ENCODE peak calls at places on chromosome 11, in ten cellular contexts. One of them, this sample, is unnamed. For H3K36me3, the result is how much of the 10 kb centered on the place peaks cover.

GRCh38 chr11:96091476-96091875 is 167.6 kb upstream of the MTMR2 start:
- DNase-seq in stomach: no peak
- DNase-seq in GM12878: no peak
- DNase-seq in suprapubic skin: no peak
- DNase-seq in HepG2: peak
- DNase-seq in HCT116: no peak
- DNase-seq in GM23338: no peak
- DNase-seq in vagina: no peak
- DNase-seq in endothelial cell of umbilical vein: no peak
- DNase-seq in spleen: no peak
- DNase-seq in this sample: no peak

GRCh38 chr11:35099278-35100018 is 39.5 kb upstream of the CD44 start:
- DNase-seq in HCT116: no peak
- DNase-seq in GM12878: no peak
- DNase-seq in GM23338: no peak
- DNase-seq in suprapubic skin: no peak
- DNase-seq in endothelial cell of umbilical vein: no peak
- DNase-seq in stomach: no peak
- DNase-seq in vagina: no peak
- DNase-seq in spleen: no peak
- DNase-seq in HepG2: no peak
- DNase-seq in this sample: no peak

GRCh38 chr11:133967599-133968238 is 11.0 kb upstream of the IGSF9B start:
- DNase-seq in endothelial cell of umbilical vein: no peak
- DNase-seq in vagina: no peak
- DNase-seq in HepG2: no peak
- DNase-seq in GM23338: no peak
- DNase-seq in GM12878: no peak
- DNase-seq in HCT116: no peak
- DNase-seq in spleen: no peak
- DNase-seq in stomach: no peak
- DNase-seq in suprapubic skin: no peak
- DNase-seq in this sample: no peak

GRCh38 chr11:60831143-60831500 is 10.8 kb upstream of the CCDC86 start:
- DNase-seq in spleen: peak
- DNase-seq in HepG2: peak
- DNase-seq in HCT116: peak
- DNase-seq in GM12878: peak
- DNase-seq in stomach: peak
- DNase-seq in suprapubic skin: peak
- DNase-seq in vagina: no peak
- DNase-seq in GM23338: peak
- DNase-seq in endothelial cell of umbilical vein: peak
- DNase-seq in this sample: peak

GRCh38 chr11:82775736-82776346 is 42.2 kb upstream of the FAM181B start:
- DNase-seq in HepG2: peak
- DNase-seq in endothelial cell of umbilical vein: peak
- DNase-seq in spleen: no peak
- DNase-seq in suprapubic skin: no peak
- DNase-seq in GM23338: peak
- DNase-seq in HCT116: peak
- DNase-seq in GM12878: no peak
- DNase-seq in stomach: no peak
- DNase-seq in vagina: no peak
- DNase-seq in this sample: no peak

GRCh38 chr11:44747339-44747738 is 20.6 kb downstream of the TSPAN18 start:
- DNase-seq in endothelial cell of umbilical vein: no peak
- DNase-seq in HCT116: no peak
- DNase-seq in vagina: no peak
- DNase-seq in suprapubic skin: peak
- DNase-seq in GM23338: no peak
- DNase-seq in HepG2: no peak
- DNase-seq in spleen: no peak
- DNase-seq in GM12878: no peak
- DNase-seq in stomach: no peak
- DNase-seq in this sample: no peak

GRCh38 chr11:81368192-81368591 is 1365.5 kb downstream of the FAM181B start:
- DNase-seq in suprapubic skin: no peak
- DNase-seq in GM23338: no peak
- DNase-seq in spleen: peak
- DNase-seq in HepG2: no peak
- DNase-seq in HCT116: no peak
- DNase-seq in endothelial cell of umbilical vein: no peak
- DNase-seq in vagina: no peak
- DNase-seq in stomach: no peak
- DNase-seq in GM12878: no peak
- DNase-seq in this sample: no peak

GRCh38 chr11:103077553-103077952 is 14.4 kb downstream of the DCUN1D5 start:
- DNase-seq in suprapubic skin: no peak
- DNase-seq in spleen: no peak
- DNase-seq in GM23338: no peak
- DNase-seq in HepG2: no peak
- DNase-seq in vagina: no peak
- DNase-seq in GM12878: no peak
- DNase-seq in endothelial cell of umbilical vein: no peak
- DNase-seq in stomach: no peak
- DNase-seq in HCT116: no peak
- DNase-seq in this sample: no peak

GRCh38 chr11:109641549-109641948 is 219.6 kb downstream of the C11orf87 start:
- DNase-seq in vagina: no peak
- DNase-seq in spleen: no peak
- DNase-seq in endothelial cell of umbilical vein: no peak
- DNase-seq in HCT116: no peak
- DNase-seq in HepG2: peak
- DNase-seq in stomach: no peak
- DNase-seq in GM23338: peak
- DNase-seq in GM12878: no peak
- DNase-seq in suprapubic skin: no peak
- DNase-seq in this sample: peak

GRCh38 chr11:131370090-131370751 is at the start of gene NTM:
- DNase-seq in vagina: no peak
- DNase-seq in GM23338: peak
- DNase-seq in HCT116: no peak
- DNase-seq in HepG2: no peak
- DNase-seq in endothelial cell of umbilical vein: no peak
- DNase-seq in spleen: no peak
- DNase-seq in suprapubic skin: no peak
- DNase-seq in GM12878: no peak
- DNase-seq in stomach: peak
- DNase-seq in this sample: no peak

GRCh38 chr11:19892876-19893275 is 180.2 kb downstream of the NAV2 start:
- DNase-seq in suprapubic skin: no peak
- DNase-seq in GM12878: no peak
- DNase-seq in HCT116: no peak
- DNase-seq in stomach: no peak
- DNase-seq in endothelial cell of umbilical vein: no peak
- DNase-seq in spleen: no peak
- DNase-seq in GM23338: no peak
- DNase-seq in vagina: no peak
- DNase-seq in HepG2: no peak
- DNase-seq in this sample: no peak

DNA sequence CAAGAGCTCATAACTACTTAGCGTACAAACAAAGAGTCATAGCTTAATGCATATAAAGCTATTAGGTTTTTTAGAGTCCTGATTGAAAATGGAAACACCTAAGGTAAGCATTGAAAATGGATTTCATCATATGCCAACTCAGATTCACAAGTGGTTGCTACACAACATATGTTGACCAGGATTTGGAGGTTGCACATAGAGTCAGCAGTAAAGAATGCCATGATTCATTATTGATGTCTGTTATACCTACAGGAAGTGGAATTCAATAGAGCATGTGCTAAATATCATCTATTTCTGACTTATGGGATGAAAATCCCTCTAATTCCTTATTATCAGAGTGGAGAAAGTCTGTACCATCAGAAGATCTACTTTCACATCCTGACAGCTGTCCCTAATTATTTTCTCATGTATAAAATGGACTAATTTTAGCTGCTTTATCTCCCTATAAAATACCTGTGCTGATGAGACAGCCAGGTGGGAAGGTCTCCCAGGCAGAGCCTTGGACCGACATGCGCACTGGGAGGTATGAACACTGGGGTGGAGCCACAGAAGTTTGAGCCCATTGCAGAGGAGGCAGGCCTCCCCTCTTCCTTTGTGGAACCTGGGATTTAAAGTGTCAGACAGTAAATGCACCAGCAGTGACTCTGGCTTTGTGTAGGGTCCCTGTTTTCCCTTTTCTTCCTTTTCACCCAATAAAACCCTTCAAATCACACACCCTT is 204.2 kb downstream of the AASDHPPT start:
- DNase-seq in suprapubic skin: no peak
- DNase-seq in stomach: no peak
- DNase-seq in vagina: no peak
- DNase-seq in GM12878: no peak
- DNase-seq in HCT116: peak
- DNase-seq in GM23338: no peak
- DNase-seq in HepG2: no peak
- DNase-seq in spleen: no peak
- DNase-seq in endothelial cell of umbilical vein: no peak
- DNase-seq in this sample: no peak
- TF ChIP-seq POLR2AphosphoS5 in suprapubic skin: no peak
- TF ChIP-seq POLR2AphosphoS5 in stomach: no peak
- TF ChIP-seq POLR2AphosphoS5 in vagina: no peak
- TF ChIP-seq POLR2AphosphoS5 in GM12878: no peak
- TF ChIP-seq POLR2AphosphoS5 in HCT116: no peak
- TF ChIP-seq POLR2AphosphoS5 in GM23338: no peak
- TF ChIP-seq POLR2AphosphoS5 in HepG2: no peak
- TF ChIP-seq POLR2AphosphoS5 in spleen: no peak
- TF ChIP-seq POLR2AphosphoS5 in endothelial cell of umbilical vein: no peak
- TF ChIP-seq POLR2AphosphoS5 in this sample: no peak

DNA sequence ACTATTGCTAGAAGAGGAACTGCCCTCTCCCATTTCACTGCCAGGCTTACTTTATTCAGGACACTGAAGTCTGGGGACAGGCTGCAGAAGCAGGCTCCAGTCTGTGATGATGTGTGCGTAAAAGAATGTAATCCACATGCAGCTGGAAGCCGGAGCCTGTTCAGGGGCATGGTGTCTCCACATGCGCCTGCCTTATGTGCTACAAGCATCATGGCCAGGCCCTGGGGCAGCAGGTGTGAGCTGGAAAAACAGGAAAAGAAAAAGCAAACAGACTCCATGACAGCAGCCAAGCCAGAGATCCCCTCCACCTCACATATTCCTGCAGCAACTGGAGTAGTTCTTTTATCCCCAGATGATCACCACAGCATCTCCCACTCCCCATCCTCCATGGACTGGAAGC is 33.4 kb downstream of the ARFGAP2 start:
- DNase-seq in spleen: no peak
- DNase-seq in suprapubic skin: no peak
- DNase-seq in GM12878: no peak
- DNase-seq in vagina: no peak
- DNase-seq in HCT116: no peak
- DNase-seq in GM23338: no peak
- DNase-seq in stomach: no peak
- DNase-seq in endothelial cell of umbilical vein: peak
- DNase-seq in HepG2: no peak
- DNase-seq in this sample: no peak
- H3K36me3 ChIP-seq in spleen: under half
- H3K36me3 ChIP-seq in suprapubic skin: under half
- H3K36me3 ChIP-seq in GM12878: under half
- H3K36me3 ChIP-seq in vagina: under half
- H3K36me3 ChIP-seq in HCT116: under half
- H3K36me3 ChIP-seq in GM23338: under half
- H3K36me3 ChIP-seq in stomach: under half
- H3K36me3 ChIP-seq in endothelial cell of umbilical vein: under half
- H3K36me3 ChIP-seq in HepG2: under half
- H3K36me3 ChIP-seq in this sample: under half

GRCh38 chr11:66085071-66085470 is 15.0 kb downstream of the PACS1 start:
- DNase-seq in suprapubic skin: no peak
- DNase-seq in vagina: no peak
- DNase-seq in spleen: no peak
- DNase-seq in stomach: no peak
- DNase-seq in GM12878: no peak
- DNase-seq in GM23338: no peak
- DNase-seq in HepG2: no peak
- DNase-seq in HCT116: no peak
- DNase-seq in endothelial cell of umbilical vein: no peak
- DNase-seq in this sample: no peak
- H3K27ac ChIP-seq in suprapubic skin: no peak
- H3K27ac ChIP-seq in vagina: no peak
- H3K27ac ChIP-seq in spleen: peak
- H3K27ac ChIP-seq in stomach: no peak
- H3K27ac ChIP-seq in GM12878: no peak
- H3K27ac ChIP-seq in GM23338: no peak
- H3K27ac ChIP-seq in HepG2: no peak
- H3K27ac ChIP-seq in HCT116: no peak
- H3K27ac ChIP-seq in endothelial cell of umbilical vein: no peak
- H3K27ac ChIP-seq in this sample: peak

GRCh38 chr11:66473608-66474525 is 6.4 kb upstream of the DPP3 start:
- DNase-seq in HCT116: no peak
- DNase-seq in suprapubic skin: no peak
- DNase-seq in stomach: no peak
- DNase-seq in GM23338: no peak
- DNase-seq in vagina: no peak
- DNase-seq in spleen: no peak
- DNase-seq in HepG2: no peak
- DNase-seq in endothelial cell of umbilical vein: no peak
- DNase-seq in GM12878: no peak
- DNase-seq in this sample: no peak

GRCh38 chr11:66471142-66471541 is 4.4 kb downstream of the PELI3 start:
- DNase-seq in endothelial cell of umbilical vein: no peak
- DNase-seq in GM12878: no peak
- DNase-seq in spleen: no peak
- DNase-seq in stomach: no peak
- DNase-seq in HepG2: no peak
- DNase-seq in HCT116: no peak
- DNase-seq in vagina: no peak
- DNase-seq in suprapubic skin: no peak
- DNase-seq in GM23338: no peak
- DNase-seq in this sample: no peak

GRCh38 chr11:66473167-66473566 is 6.5 kb downstream of the PELI3 start:
- DNase-seq in vagina: no peak
- DNase-seq in GM12878: no peak
- DNase-seq in stomach: no peak
- DNase-seq in HCT116: no peak
- DNase-seq in GM23338: no peak
- DNase-seq in HepG2: no peak
- DNase-seq in spleen: no peak
- DNase-seq in endothelial cell of umbilical vein: no peak
- DNase-seq in suprapubic skin: no peak
- DNase-seq in this sample: no peak

GRCh38 chr11:66470015-66470414 is 3.3 kb downstream of the PELI3 start:
- DNase-seq in stomach: no peak
- DNase-seq in vagina: no peak
- DNase-seq in suprapubic skin: no peak
- DNase-seq in HepG2: no peak
- DNase-seq in GM23338: peak
- DNase-seq in HCT116: no peak
- DNase-seq in spleen: no peak
- DNase-seq in endothelial cell of umbilical vein: no peak
- DNase-seq in GM12878: no peak
- DNase-seq in this sample: no peak

DNA sequence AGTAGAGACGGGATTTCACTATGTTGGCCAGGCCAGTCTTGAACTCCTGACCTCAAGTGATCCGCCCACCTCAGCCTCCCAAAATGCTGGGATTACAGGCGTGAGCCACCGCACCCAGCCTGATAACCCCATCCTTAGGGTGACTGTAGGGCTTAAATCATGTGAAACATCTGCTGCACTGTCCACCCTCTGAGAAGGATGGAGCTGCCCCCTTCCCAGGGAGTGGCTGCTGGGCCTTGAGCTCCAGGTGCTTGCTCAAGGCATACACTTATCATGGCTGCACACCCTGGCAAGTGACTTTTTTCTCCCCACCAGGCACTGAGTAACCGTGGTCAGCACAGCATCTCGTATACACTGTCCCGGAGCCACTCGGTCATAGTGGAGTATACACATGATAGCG is 5.3 kb downstream of the PELI3 start:
- DNase-seq in stomach: no peak
- DNase-seq in HCT116: no peak
- DNase-seq in suprapubic skin: no peak
- DNase-seq in HepG2: no peak
- DNase-seq in GM12878: no peak
- DNase-seq in vagina: no peak
- DNase-seq in spleen: no peak
- DNase-seq in endothelial cell of umbilical vein: no peak
- DNase-seq in GM23338: no peak
- DNase-seq in this sample: no peak
- TF ChIP-seq POLR2AphosphoS5 in stomach: no peak
- TF ChIP-seq POLR2AphosphoS5 in HCT116: no peak
- TF ChIP-seq POLR2AphosphoS5 in suprapubic skin: no peak
- TF ChIP-seq POLR2AphosphoS5 in HepG2: no peak
- TF ChIP-seq POLR2AphosphoS5 in GM12878: no peak
- TF ChIP-seq POLR2AphosphoS5 in vagina: no peak
- TF ChIP-seq POLR2AphosphoS5 in spleen: no peak
- TF ChIP-seq POLR2AphosphoS5 in endothelial cell of umbilical vein: no peak
- TF ChIP-seq POLR2AphosphoS5 in GM23338: no peak
- TF ChIP-seq POLR2AphosphoS5 in this sample: no peak

This sample was measured in SK-N-MC.